ENCODE peak calls at places on chromosomes 7 and 10, in seven cellular contexts. P is neural progenitor cell, H is GM12878, Q is astrocyte of the cerebellum, B is fibroblast of lung, X is NB4, G is psoas muscle. A is an unnamed sample.

GRCh38 chr7:87609946-87610345 is 9.3 kb upstream of the ABCB1 start:
- DNase-seq in G (no peak), H (no peak), P (no peak), X (no peak), B (no peak), Q (no peak), A (no peak)

GRCh38 chr10:68212721-68213352 is 19.1 kb downstream of the ATOH7 start:
- DNase-seq in X (peak), H (no peak), B (peak), G (no peak), P (no peak), Q (peak), A (no peak)

GRCh38 chr7:2971914-2972530 is 71.6 kb downstream of the CARD11 start:
- DNase-seq in B (no peak), P (no peak), Q (no peak), X (peak), H (peak), G (no peak), A (no peak)

GRCh38 chr7:7109934-7110333 is 72.4 kb upstream of the C1GALT1 start:
- DNase-seq in H (no peak), G (no peak), X (no peak), P (no peak), B (no peak), Q (no peak), A (no peak)

GRCh38 chr7:116316838-116317612 is 106.7 kb downstream of the TES start:
- DNase-seq in H (peak), G (no peak), P (peak), B (peak), Q (peak), X (no peak), A (no peak)

GRCh38 chr7:104980440-104980839 is 33.6 kb upstream of the KMT2E start:
- DNase-seq in X (no peak), Q (no peak), H (no peak), P (no peak), G (no peak), B (no peak), A (no peak)

GRCh38 chr10:84026821-84027257 is 112.5 kb upstream of the GHITM start:
- DNase-seq in P (peak), X (peak), H (no peak), B (no peak), G (no peak), Q (no peak), A (no peak)

GRCh38 chr10:6650580-6650979 is 70.5 kb upstream of the PRKCQ start:
- DNase-seq in H (no peak), Q (no peak), B (no peak), X (no peak), G (no peak), P (no peak), A (no peak)

GRCh38 chr10:96618648-96619047 is 31.8 kb upstream of the TM9SF3 start:
- DNase-seq in Q (peak), X (no peak), H (no peak), B (peak), G (peak), P (no peak), A (no peak)

GRCh38 chr10:21687197-21687993 is 153.4 kb downstream of the MLLT10 start:
- DNase-seq in B (peak), P (no peak), X (no peak), H (no peak), Q (no peak), G (no peak), A (no peak)

GRCh38 chr7:158633055-158633956 is 45.7 kb upstream of the PTPRN2 start:
- DNase-seq in P (no peak), B (no peak), G (no peak), Q (no peak), X (no peak), H (peak), A (no peak)

GRCh38 chr10:110919349-110919931 is at the start of gene SHOC2:
- DNase-seq in B (no peak), H (no peak), X (no peak), Q (no peak), P (peak), G (peak), A (peak)

GRCh38 chr10:126080879-126081331 is 184.5 kb downstream of the FANK1 start:
- DNase-seq in B (peak), Q (peak), H (no peak), G (no peak), P (no peak), X (no peak), A (no peak)

GRCh38 chr7:116733924-116734591 is 62.1 kb downstream of the MET start:
- DNase-seq in P (no peak), G (no peak), X (no peak), Q (no peak), B (no peak), H (no peak), A (no peak)

GRCh38 chr10:72061930-72062329 is 26.4 kb downstream of the SPOCK2 start:
- DNase-seq in G (peak), Q (no peak), P (no peak), X (no peak), H (no peak), B (no peak), A (no peak)

GRCh38 chr10:60032723-60033122 is 126.4 kb upstream of the CCDC6 start:
- DNase-seq in H (peak), G (peak), P (peak), X (peak), B (peak), Q (peak), A (peak)

GRCh38 chr10:70558871-70559810 is 43.4 kb downstream of the PRF1 start:
- DNase-seq in X (peak), H (no peak), P (peak), Q (no peak), B (peak), G (peak), A (no peak)

GRCh38 chr7:123647106-123647730 is 8.4 kb upstream of the LMOD2 start:
- DNase-seq in G (no peak), P (no peak), Q (no peak), X (no peak), H (no peak), B (no peak), A (no peak)

GRCh38 chr7:112199035-112199655 is 7.1 kb downstream of the DOCK4 start:
- DNase-seq in B (peak), P (no peak), G (no peak), Q (no peak), H (no peak), X (peak), A (no peak)

GRCh38 chr7:27972272-27972671 is 208.3 kb downstream of the JAZF1 start:
- DNase-seq in Q (no peak), H (no peak), G (no peak), P (no peak), X (no peak), B (no peak), A (no peak)

GRCh38 chr7:128811631-128812430 is 18.4 kb upstream of the FLNC start:
- DNase-seq in G (no peak), Q (no peak), H (no peak), X (peak), P (no peak), B (no peak), A (no peak)

GRCh38 chr7:128197586-128197985 is 43.5 kb upstream of the LEP start:
- DNase-seq in H (no peak), X (no peak), G (no peak), B (no peak), Q (no peak), P (no peak), A (no peak)

GRCh38 chr7:14048889-14049288 is 59.4 kb upstream of the ETV1 start:
- DNase-seq in X (no peak), G (no peak), P (no peak), H (no peak), Q (no peak), B (peak), A (no peak)

GRCh38 chr7:78164459-78164858 is 365.9 kb downstream of the PHTF2 start:
- DNase-seq in P (no peak), Q (no peak), H (no peak), B (no peak), G (no peak), X (no peak), A (no peak)

GRCh38 chr10:113518816-113519591 is 33.8 kb upstream of the HABP2 start:
- DNase-seq in G (no peak), H (no peak), Q (no peak), B (no peak), P (no peak), X (no peak), A (no peak)

GRCh38 chr7:55481126-55481525 is 91.2 kb downstream of the VOPP1 start:
- DNase-seq in X (no peak), B (no peak), H (no peak), G (no peak), P (no peak), Q (no peak), A (peak)

GRCh38 chr10:43137701-43137970 is 609 bp upstream of the CSGALNACT2 start:
- DNase-seq in B (peak), X (peak), Q (no peak), H (no peak), P (peak), G (peak), A (no peak)

GRCh38 chr10:101848894-101849351 is 5.3 kb upstream of the KCNIP2 start:
- DNase-seq in P (peak), B (peak), X (peak), H (no peak), Q (no peak), G (no peak), A (peak)

GRCh38 chr7:28072876-28073514 is 107.6 kb downstream of the JAZF1 start:
- DNase-seq in H (no peak), B (no peak), X (no peak), P (no peak), G (no peak), Q (no peak), A (no peak)

GRCh38 chr7:116653204-116653603 is 18.8 kb upstream of the MET start:
- DNase-seq in B (peak), X (no peak), P (no peak), G (no peak), Q (peak), H (no peak), A (no peak)

GRCh38 chr7:37083311-37084096 is 359.2 kb upstream of the AOAH start:
- DNase-seq in Q (peak), H (no peak), G (peak), B (peak), X (no peak), P (no peak), A (no peak)

GRCh38 chr7:146146866-146147265 is 30.3 kb downstream of the CNTNAP2 start:
- DNase-seq in H (no peak), Q (no peak), P (no peak), G (no peak), B (peak), X (no peak), A (no peak)

GRCh38 chr7:26127411-26127810 is 24.6 kb upstream of the NFE2L3 start:
- DNase-seq in G (no peak), P (no peak), B (no peak), Q (no peak), X (no peak), H (peak), A (no peak)

DNA sequence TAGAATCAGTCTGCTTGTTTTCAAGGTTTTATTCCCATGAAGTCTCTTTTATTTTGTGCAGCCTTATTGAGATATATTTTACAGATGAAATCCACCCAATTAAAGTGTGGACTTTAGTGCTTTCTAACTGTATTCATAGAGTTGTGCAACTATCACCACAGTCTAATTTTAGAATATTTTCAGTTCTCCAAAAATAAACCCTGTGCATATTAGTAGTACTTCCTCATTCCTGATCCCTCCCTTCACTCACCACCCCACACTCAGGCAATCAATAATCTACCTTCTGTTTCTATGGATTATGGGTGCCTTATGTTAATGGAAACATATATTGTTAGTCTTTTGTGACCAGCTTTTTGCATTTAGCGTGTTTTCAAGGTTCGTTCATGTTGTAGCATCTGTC is 185.7 kb upstream of the TMEM72 start:
- DNase-seq in H (no peak), X (peak), Q (no peak), P (no peak), B (peak), G (no peak), A (no peak)
- TF ChIP-seq CTCF in H (no peak), X (no peak), Q (no peak), P (no peak), B (no peak), G (no peak), A (no peak)

DNA sequence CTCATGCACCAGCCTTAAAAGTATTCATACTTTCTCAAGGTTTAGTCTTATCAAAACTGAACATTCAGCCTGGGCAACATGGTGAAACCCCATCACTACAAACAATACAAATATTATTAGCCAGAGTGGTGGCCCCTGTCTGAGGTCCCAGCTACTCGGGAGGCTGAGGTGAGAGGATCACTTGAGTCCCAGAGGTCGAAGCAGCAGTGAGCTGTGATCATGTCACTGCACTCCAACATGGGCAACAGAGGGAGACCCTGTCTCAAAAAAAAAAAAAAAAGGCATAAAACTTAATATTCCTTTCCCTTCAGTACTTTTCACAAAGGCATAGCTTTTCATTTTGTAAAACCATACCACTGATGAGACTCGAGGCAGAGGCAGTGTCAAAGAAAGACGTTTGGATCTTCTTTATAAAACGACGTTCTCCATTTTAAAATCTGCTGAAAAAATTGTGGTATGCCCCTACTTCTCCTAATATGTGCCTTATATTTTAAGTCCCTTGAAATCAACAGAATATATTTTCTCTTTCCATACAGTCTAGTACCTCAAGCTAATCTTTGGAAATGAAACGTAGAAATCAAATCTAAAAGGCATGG is 1.9 kb downstream of the NSUN6 start:
- DNase-seq in B (no peak), Q (no peak), G (no peak), P (no peak), X (peak), H (no peak), A (no peak)
- H3K4me3 ChIP-seq in B (no peak), Q (no peak), G (no peak), P (peak), X (peak), H (peak), A (no peak)

DNA sequence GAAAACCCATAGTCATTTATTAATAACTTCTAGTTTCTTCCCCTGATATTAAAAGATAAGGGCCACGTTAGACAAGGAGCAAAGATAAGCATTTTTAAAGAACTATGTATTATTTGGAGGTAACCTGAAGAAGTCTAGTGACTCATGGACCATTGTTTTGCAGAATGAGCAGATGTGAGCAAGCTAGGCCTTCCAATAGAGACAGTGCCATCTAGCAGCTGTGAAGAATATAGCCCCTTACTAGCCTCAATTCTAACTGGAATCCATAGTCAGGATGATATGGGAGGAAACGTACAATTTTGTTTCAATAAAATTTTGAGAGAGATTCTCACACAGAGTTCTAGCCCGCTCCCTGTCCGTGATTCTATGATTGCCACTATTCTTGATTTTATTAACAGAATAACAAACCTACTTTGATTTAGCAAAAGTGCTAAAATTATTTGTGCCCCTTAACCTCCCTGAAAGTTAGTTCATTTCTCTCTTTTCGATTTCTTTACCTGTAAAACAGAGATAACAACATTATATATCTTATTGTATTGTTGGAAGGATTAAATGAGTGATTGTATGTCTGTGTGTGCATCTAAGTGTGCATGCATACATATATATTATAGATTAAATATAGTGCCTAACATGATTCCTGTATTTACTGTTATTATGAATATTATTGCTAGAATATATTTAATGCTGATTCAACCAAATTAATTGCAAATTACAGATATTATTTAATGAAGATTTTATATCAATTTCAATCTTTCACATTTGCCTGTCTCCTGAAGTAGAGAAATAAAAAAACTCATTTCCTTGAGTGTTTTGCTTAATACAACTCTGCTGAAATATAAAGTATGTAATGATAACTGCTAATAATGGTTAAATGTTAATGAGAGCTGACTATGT is 22.7 kb downstream of the FAM237B start:
- DNase-seq in H (no peak), G (no peak), X (peak), B (peak), Q (peak), P (peak), A (no peak)
- TF ChIP-seq CTCF in H (peak), G (peak), X (peak), B (peak), Q (peak), P (peak), A (no peak)

DNA sequence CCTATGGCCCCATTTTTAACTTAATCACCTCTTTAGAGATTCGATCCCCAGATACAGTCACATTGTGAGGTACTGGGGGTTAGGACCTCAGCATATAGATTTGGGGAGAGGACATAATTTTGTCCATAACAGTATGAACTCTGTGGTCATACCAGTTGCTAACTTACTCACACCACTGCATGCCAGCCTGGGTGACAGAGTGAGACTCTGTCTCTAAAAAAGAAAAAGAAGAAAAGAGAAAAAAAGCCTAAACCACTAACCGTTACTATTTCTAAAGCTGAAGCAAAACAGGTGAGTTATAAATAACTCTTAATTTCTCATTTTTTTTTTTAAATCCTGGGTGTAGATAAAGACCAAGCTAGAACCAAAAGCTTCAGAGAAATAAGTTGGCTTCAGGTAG is 155.1 kb upstream of the AUTS2 start:
- DNase-seq in X (no peak), P (no peak), Q (no peak), B (no peak), G (no peak), H (no peak), A (no peak)
- H3K4me3 ChIP-seq in X (no peak), P (no peak), Q (no peak), B (no peak), G (no peak), H (no peak), A (no peak)

GRCh38 chr7:142711196-142711595 is 38.1 kb upstream of the PRSS1 start:
- DNase-seq in P (no peak), Q (no peak), B (no peak), G (no peak), X (no peak), H (no peak), A (no peak)

GRCh38 chr7:142709921-142710320 is 39.4 kb upstream of the PRSS1 start:
- DNase-seq in H (no peak), G (no peak), P (no peak), Q (no peak), X (no peak), B (no peak), A (no peak)

GRCh38 chr7:142712617-142712957 is 36.7 kb upstream of the PRSS1 start:
- DNase-seq in X (no peak), P (no peak), H (no peak), Q (no peak), G (no peak), B (no peak), A (no peak)

GRCh38 chr7:142714375-142714774 is 34.9 kb upstream of the PRSS1 start:
- DNase-seq in P (no peak), X (peak), H (no peak), G (no peak), Q (no peak), B (no peak), A (no peak)

DNA sequence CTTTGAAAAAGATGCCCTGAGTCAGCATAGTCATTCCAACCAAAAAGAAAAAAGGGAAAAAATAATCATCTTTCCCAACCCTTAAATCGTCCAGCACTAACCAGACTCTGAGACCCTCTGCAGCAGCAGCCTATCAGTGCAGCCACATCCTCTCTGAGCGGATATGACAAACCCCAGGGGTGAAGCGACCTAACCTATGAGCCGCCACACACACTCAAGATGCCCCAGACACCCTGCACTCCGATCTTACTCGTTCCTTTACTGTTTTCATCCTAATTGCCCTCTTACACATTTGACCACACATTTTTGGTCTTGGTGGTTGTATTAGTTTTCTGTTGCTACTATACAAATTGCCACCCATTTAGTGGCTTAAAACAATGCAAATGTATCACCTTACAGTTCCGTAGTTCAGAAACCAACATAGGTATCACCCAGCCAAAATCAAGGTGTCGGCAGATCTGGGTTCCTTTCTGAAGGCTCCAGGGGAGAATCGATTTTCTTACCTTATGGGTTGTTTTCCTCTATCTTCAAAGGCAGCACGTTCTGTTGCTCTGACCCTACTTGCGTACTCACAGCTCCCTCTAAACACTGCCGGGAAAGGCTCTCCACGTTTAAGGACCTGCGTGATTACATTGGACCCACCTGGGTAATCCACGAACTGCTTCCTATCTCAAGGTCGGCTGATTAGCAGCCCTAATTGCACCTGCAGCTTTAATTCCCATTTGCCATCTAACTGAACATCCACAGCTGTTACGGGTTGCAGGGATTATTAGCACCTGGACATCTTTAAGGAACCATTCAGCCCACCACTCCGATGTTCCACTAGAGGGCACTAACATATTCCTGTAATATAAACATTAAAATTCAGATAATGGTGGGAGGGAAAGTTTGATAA is 37.3 kb upstream of the PRSS1 start:
- DNase-seq in G (no peak), H (no peak), Q (peak), B (peak), P (peak), X (peak), A (no peak)
- TF ChIP-seq CTCF in G (peak), H (peak), Q (peak), B (peak), P (peak), X (peak), A (no peak)

A was measured in lower leg skin.